ENCODE peak calls at places on chromosomes 3 and 15, in five cellular contexts. One of them, this sample, is unnamed.

GRCh38 chr3:89300976-89301375 is 193.6 kb downstream of the EPHA3 start:
- DNase-seq in body of pancreas: no peak
- DNase-seq in pancreas: no peak
- DNase-seq in effector memory CD4-positive, alpha-beta T cell: no peak
- DNase-seq in fibroblast of lung: peak
- DNase-seq in this sample: no peak

GRCh38 chr3:2826036-2826435 is 284.1 kb downstream of the IL5RA start:
- DNase-seq in effector memory CD4-positive, alpha-beta T cell: no peak
- DNase-seq in pancreas: no peak
- DNase-seq in fibroblast of lung: no peak
- DNase-seq in body of pancreas: no peak
- DNase-seq in this sample: no peak

GRCh38 chr3:51967384-51968174 is at the start of gene PCBP4:
- DNase-seq in fibroblast of lung: peak
- DNase-seq in effector memory CD4-positive, alpha-beta T cell: no peak
- DNase-seq in pancreas: peak
- DNase-seq in body of pancreas: peak
- DNase-seq in this sample: peak

GRCh38 chr3:32106929-32107362 is 526 bp downstream of the GPD1L start:
- DNase-seq in pancreas: peak
- DNase-seq in body of pancreas: peak
- DNase-seq in fibroblast of lung: peak
- DNase-seq in effector memory CD4-positive, alpha-beta T cell: no peak
- DNase-seq in this sample: no peak

GRCh38 chr15:78406016-78406590 is 31.9 kb upstream of the IREB2 start:
- DNase-seq in fibroblast of lung: no peak
- DNase-seq in pancreas: no peak
- DNase-seq in body of pancreas: no peak
- DNase-seq in effector memory CD4-positive, alpha-beta T cell: no peak
- DNase-seq in this sample: peak

GRCh38 chr15:28881170-28881569 is 4.6 kb upstream of the APBA2 start:
- DNase-seq in fibroblast of lung: peak
- DNase-seq in body of pancreas: no peak
- DNase-seq in effector memory CD4-positive, alpha-beta T cell: no peak
- DNase-seq in pancreas: no peak
- DNase-seq in this sample: no peak

GRCh38 chr3:119627461-119627860 is 29.8 kb downstream of the PLA1A start:
- DNase-seq in fibroblast of lung: no peak
- DNase-seq in effector memory CD4-positive, alpha-beta T cell: no peak
- DNase-seq in body of pancreas: peak
- DNase-seq in pancreas: no peak
- DNase-seq in this sample: no peak

GRCh38 chr3:179852117-179852886 is 184.4 kb downstream of the PEX5L start:
- DNase-seq in effector memory CD4-positive, alpha-beta T cell: no peak
- DNase-seq in fibroblast of lung: peak
- DNase-seq in body of pancreas: no peak
- DNase-seq in pancreas: no peak
- DNase-seq in this sample: peak

GRCh38 chr3:132783152-132783551 is 60.9 kb upstream of the NPHP3 start:
- DNase-seq in body of pancreas: no peak
- DNase-seq in effector memory CD4-positive, alpha-beta T cell: no peak
- DNase-seq in pancreas: no peak
- DNase-seq in fibroblast of lung: peak
- DNase-seq in this sample: peak

GRCh38 chr15:92661069-92661468 is 5.5 kb upstream of the FAM174B start:
- DNase-seq in body of pancreas: no peak
- DNase-seq in pancreas: no peak
- DNase-seq in effector memory CD4-positive, alpha-beta T cell: no peak
- DNase-seq in fibroblast of lung: no peak
- DNase-seq in this sample: no peak

GRCh38 chr3:12170207-12170606 is 11.5 kb upstream of the TIMP4 start:
- DNase-seq in body of pancreas: no peak
- DNase-seq in pancreas: no peak
- DNase-seq in effector memory CD4-positive, alpha-beta T cell: no peak
- DNase-seq in fibroblast of lung: peak
- DNase-seq in this sample: no peak

GRCh38 chr3:195150194-195151118 is 120.5 kb downstream of the XXYLT1 start:
- DNase-seq in fibroblast of lung: peak
- DNase-seq in pancreas: peak
- DNase-seq in effector memory CD4-positive, alpha-beta T cell: no peak
- DNase-seq in body of pancreas: peak
- DNase-seq in this sample: no peak

GRCh38 chr3:14329842-14330241 is 72.6 kb upstream of the SLC6A6 start:
- DNase-seq in fibroblast of lung: no peak
- DNase-seq in pancreas: no peak
- DNase-seq in effector memory CD4-positive, alpha-beta T cell: no peak
- DNase-seq in body of pancreas: no peak
- DNase-seq in this sample: no peak

GRCh38 chr3:128681277-128681829 is 30.7 kb upstream of the RPN1 start:
- DNase-seq in fibroblast of lung: no peak
- DNase-seq in effector memory CD4-positive, alpha-beta T cell: no peak
- DNase-seq in pancreas: no peak
- DNase-seq in body of pancreas: no peak
- DNase-seq in this sample: no peak

GRCh38 chr3:179871782-179872181 is 165.0 kb downstream of the PEX5L start:
- DNase-seq in effector memory CD4-positive, alpha-beta T cell: no peak
- DNase-seq in fibroblast of lung: no peak
- DNase-seq in pancreas: no peak
- DNase-seq in body of pancreas: no peak
- DNase-seq in this sample: no peak

GRCh38 chr3:14286887-14287496 is 108.4 kb downstream of the LSM3 start:
- DNase-seq in fibroblast of lung: no peak
- DNase-seq in body of pancreas: no peak
- DNase-seq in pancreas: no peak
- DNase-seq in effector memory CD4-positive, alpha-beta T cell: no peak
- DNase-seq in this sample: no peak

GRCh38 chr3:88113311-88114162 is 36.2 kb upstream of the C3orf38 start:
- DNase-seq in body of pancreas: peak
- DNase-seq in effector memory CD4-positive, alpha-beta T cell: peak
- DNase-seq in pancreas: no peak
- DNase-seq in fibroblast of lung: peak
- DNase-seq in this sample: peak

GRCh38 chr3:136114421-136114820 is 81.7 kb downstream of the MSL2 start:
- DNase-seq in body of pancreas: no peak
- DNase-seq in fibroblast of lung: peak
- DNase-seq in pancreas: no peak
- DNase-seq in effector memory CD4-positive, alpha-beta T cell: no peak
- DNase-seq in this sample: no peak

GRCh38 chr3:173865900-173866498 is 468.5 kb downstream of the NLGN1 start:
- DNase-seq in effector memory CD4-positive, alpha-beta T cell: no peak
- DNase-seq in fibroblast of lung: no peak
- DNase-seq in pancreas: no peak
- DNase-seq in body of pancreas: no peak
- DNase-seq in this sample: no peak

GRCh38 chr15:78715930-78716329 is 74.9 kb upstream of the CHRNB4 start:
- DNase-seq in effector memory CD4-positive, alpha-beta T cell: no peak
- DNase-seq in fibroblast of lung: peak
- DNase-seq in body of pancreas: no peak
- DNase-seq in pancreas: no peak
- DNase-seq in this sample: peak

GRCh38 chr15:64096486-64097431 is 977 bp downstream of the SNX1 start:
- DNase-seq in effector memory CD4-positive, alpha-beta T cell: no peak
- DNase-seq in body of pancreas: no peak
- DNase-seq in fibroblast of lung: peak
- DNase-seq in pancreas: no peak
- DNase-seq in this sample: no peak

GRCh38 chr15:39828374-39828931 is 45.8 kb upstream of the FSIP1 start:
- DNase-seq in body of pancreas: peak
- DNase-seq in pancreas: peak
- DNase-seq in effector memory CD4-positive, alpha-beta T cell: no peak
- DNase-seq in fibroblast of lung: peak
- DNase-seq in this sample: peak

GRCh38 chr15:51051776-51052175 is 42.9 kb downstream of the TNFAIP8L3 start:
- DNase-seq in effector memory CD4-positive, alpha-beta T cell: no peak
- DNase-seq in body of pancreas: peak
- DNase-seq in fibroblast of lung: peak
- DNase-seq in pancreas: no peak
- DNase-seq in this sample: peak

GRCh38 chr3:190458040-190458439 is 8.3 kb upstream of the TMEM207 start:
- DNase-seq in pancreas: no peak
- DNase-seq in body of pancreas: no peak
- DNase-seq in fibroblast of lung: peak
- DNase-seq in effector memory CD4-positive, alpha-beta T cell: no peak
- DNase-seq in this sample: no peak

GRCh38 chr3:50251220-50251619 is 15.2 kb downstream of the GNAI2 start:
- DNase-seq in effector memory CD4-positive, alpha-beta T cell: no peak
- DNase-seq in pancreas: no peak
- DNase-seq in body of pancreas: no peak
- DNase-seq in fibroblast of lung: peak
- DNase-seq in this sample: peak

GRCh38 chr3:56917740-56918568 is 116.2 kb upstream of the ARHGEF3 start:
- DNase-seq in body of pancreas: no peak
- DNase-seq in effector memory CD4-positive, alpha-beta T cell: no peak
- DNase-seq in pancreas: no peak
- DNase-seq in fibroblast of lung: no peak
- DNase-seq in this sample: no peak

GRCh38 chr15:46091860-46092450 is 457.1 kb downstream of the SQOR start:
- DNase-seq in fibroblast of lung: peak
- DNase-seq in body of pancreas: peak
- DNase-seq in effector memory CD4-positive, alpha-beta T cell: no peak
- DNase-seq in pancreas: peak
- DNase-seq in this sample: peak

GRCh38 chr3:132004571-132004970 is 30.2 kb downstream of the CPNE4 start:
- DNase-seq in effector memory CD4-positive, alpha-beta T cell: no peak
- DNase-seq in body of pancreas: no peak
- DNase-seq in pancreas: no peak
- DNase-seq in fibroblast of lung: peak
- DNase-seq in this sample: no peak

GRCh38 chr3:100709840-100710235 is 544 bp downstream of the TFG start:
- DNase-seq in body of pancreas: peak
- DNase-seq in effector memory CD4-positive, alpha-beta T cell: no peak
- DNase-seq in pancreas: peak
- DNase-seq in fibroblast of lung: peak
- DNase-seq in this sample: peak

GRCh38 chr3:42161050-42161935 is 70.1 kb downstream of the TRAK1 start:
- DNase-seq in effector memory CD4-positive, alpha-beta T cell: no peak
- DNase-seq in pancreas: no peak
- DNase-seq in fibroblast of lung: peak
- DNase-seq in body of pancreas: no peak
- DNase-seq in this sample: no peak

GRCh38 chr3:111864821-111865656 is 6.0 kb downstream of the PHLDB2 start:
- DNase-seq in effector memory CD4-positive, alpha-beta T cell: no peak
- DNase-seq in pancreas: no peak
- DNase-seq in body of pancreas: peak
- DNase-seq in fibroblast of lung: peak
- DNase-seq in this sample: peak

DNA sequence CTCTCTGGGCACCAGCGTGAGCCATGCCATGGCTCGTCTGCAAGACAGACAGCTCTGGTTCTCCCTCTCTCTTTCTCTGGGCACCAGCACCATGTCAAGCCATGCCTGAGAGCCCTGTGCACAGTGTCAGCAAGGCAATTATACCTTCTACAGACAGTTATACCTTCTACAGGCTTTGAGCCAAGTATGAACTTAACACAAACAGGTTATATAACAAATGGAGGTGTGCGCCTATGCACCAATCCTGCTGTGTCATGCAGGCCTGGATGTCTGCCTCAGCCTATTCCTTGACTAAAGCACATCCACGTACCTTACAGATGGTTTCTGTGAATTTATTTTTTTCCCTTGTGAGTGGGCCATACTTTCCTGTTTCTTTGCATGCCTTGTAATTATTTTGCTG is 5.9 kb upstream of the FBXL2 start:
- DNase-seq in fibroblast of lung: no peak
- DNase-seq in body of pancreas: no peak
- DNase-seq in effector memory CD4-positive, alpha-beta T cell: no peak
- DNase-seq in pancreas: no peak
- DNase-seq in this sample: no peak
- H3K4me3 ChIP-seq in fibroblast of lung: no peak
- H3K4me3 ChIP-seq in body of pancreas: no peak
- H3K4me3 ChIP-seq in effector memory CD4-positive, alpha-beta T cell: no peak
- H3K4me3 ChIP-seq in pancreas: no peak
- H3K4me3 ChIP-seq in this sample: no peak

DNA sequence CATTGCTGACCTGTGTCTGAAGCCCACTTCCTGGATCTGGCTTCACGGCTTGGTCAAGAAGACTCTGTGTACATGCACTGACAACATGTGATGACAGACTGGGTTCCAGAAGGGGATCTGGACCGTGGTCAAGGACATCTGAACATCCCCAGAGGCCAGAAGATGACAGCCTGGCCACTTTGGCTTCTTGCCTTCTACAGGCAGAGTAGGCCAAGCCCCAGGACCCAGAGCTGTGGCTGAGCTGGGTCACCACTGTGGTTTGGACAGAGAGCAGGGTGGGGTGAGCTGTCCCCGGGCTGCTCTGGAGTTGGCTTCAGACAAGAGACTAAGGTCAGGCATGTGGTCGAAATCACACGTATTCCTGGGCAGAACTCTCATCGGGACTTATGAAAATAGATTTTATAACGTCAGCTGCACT is 114.0 kb upstream of the FRMD4B start:
- DNase-seq in fibroblast of lung: no peak
- DNase-seq in body of pancreas: peak
- DNase-seq in effector memory CD4-positive, alpha-beta T cell: no peak
- DNase-seq in pancreas: no peak
- DNase-seq in this sample: peak
- H3K4me3 ChIP-seq in fibroblast of lung: no peak
- H3K4me3 ChIP-seq in body of pancreas: no peak
- H3K4me3 ChIP-seq in effector memory CD4-positive, alpha-beta T cell: no peak
- H3K4me3 ChIP-seq in pancreas: no peak
- H3K4me3 ChIP-seq in this sample: no peak

GRCh38 chr3:158768881-158769518 is 32.9 kb upstream of the MFSD1 start:
- DNase-seq in body of pancreas: peak
- DNase-seq in fibroblast of lung: peak
- DNase-seq in pancreas: no peak
- DNase-seq in effector memory CD4-positive, alpha-beta T cell: no peak
- DNase-seq in this sample: peak
- H3K4me3 ChIP-seq in body of pancreas: no peak
- H3K4me3 ChIP-seq in fibroblast of lung: peak
- H3K4me3 ChIP-seq in pancreas: no peak
- H3K4me3 ChIP-seq in effector memory CD4-positive, alpha-beta T cell: no peak
- H3K4me3 ChIP-seq in this sample: no peak

DNA sequence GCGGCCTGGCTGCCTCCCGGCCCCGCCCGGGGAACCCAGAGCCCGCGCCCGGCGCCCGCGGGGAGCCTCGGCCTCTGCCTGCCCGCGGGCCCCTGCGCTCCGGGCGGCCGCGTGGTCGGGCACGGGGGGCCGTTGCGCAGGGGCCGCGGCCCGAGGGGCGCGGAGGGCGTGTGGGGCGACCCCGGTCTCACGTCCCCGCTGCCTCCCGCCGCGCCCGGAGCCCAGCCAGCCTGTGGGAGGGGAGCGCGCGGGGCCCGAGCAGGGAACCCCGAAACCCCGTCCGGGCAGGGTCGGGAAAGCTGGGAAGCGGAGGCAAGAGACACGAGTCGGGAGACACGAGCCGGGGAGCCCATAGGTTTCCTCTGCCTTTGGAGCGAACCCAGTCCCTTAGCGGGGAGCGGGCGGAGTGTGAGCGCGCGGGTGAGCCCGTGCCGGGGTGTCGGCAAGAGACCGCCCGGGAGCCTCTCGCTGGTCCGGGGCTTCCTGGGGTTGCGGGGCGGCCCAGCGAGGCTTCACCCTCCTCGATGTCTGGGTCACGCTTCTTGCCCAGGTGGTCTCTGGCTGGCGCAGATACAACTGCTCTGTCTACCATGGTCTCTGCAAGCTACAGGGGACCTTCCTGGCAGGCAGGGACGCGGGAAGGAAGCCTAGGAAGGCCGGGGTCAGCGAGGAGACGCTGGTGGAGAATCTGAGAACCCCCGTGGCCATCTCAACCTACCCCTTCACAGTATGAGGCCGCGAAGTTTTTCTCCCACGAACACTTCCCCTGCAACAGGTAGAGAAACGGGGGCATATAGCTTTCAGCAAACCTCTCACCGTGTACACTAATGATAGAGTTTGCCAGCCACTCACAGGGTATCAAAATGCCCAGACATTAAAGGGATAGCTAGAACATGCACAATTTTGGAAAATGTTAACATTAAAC is 586 bp downstream of the LRRK1 start:
- DNase-seq in effector memory CD4-positive, alpha-beta T cell: no peak
- DNase-seq in body of pancreas: peak
- DNase-seq in pancreas: peak
- DNase-seq in fibroblast of lung: peak
- DNase-seq in this sample: peak
- H3K4me3 ChIP-seq in effector memory CD4-positive, alpha-beta T cell: peak
- H3K4me3 ChIP-seq in body of pancreas: peak
- H3K4me3 ChIP-seq in pancreas: peak
- H3K4me3 ChIP-seq in fibroblast of lung: peak
- H3K4me3 ChIP-seq in this sample: peak

This sample was measured in MG63.